ENCODE peak calls at places on chromosomes 6 and 20, in nine cellular contexts. V, Q, W, H, E, J, K, U and O are unnamed samples.

GRCh38 chr20:38094373-38094775 is 60.8 kb downstream of the RPRD1B start:
- DNase-seq in V (peak), K (peak), E (no peak), H (peak), J (peak), W (peak), U (peak), Q (no peak), O (peak)

GRCh38 chr20:20513720-20514119 is 145.8 kb downstream of the INSM1 start:
- DNase-seq in Q (no peak), U (no peak), E (no peak), K (no peak), J (no peak), H (no peak), W (no peak), V (no peak), O (no peak)

GRCh38 chr6:159036673-159037072 is 8.1 kb downstream of the TAGAP start:
- DNase-seq in U (no peak), H (no peak), V (no peak), K (no peak), Q (no peak), W (no peak), J (no peak), E (no peak), O (no peak)

GRCh38 chr6:79070206-79070825 is 7.7 kb downstream of the PHIP start:
- DNase-seq in V (no peak), U (no peak), H (no peak), J (peak), E (no peak), Q (no peak), W (no peak), K (no peak), O (peak)

GRCh38 chr20:41786158-41786557 is 168.0 kb upstream of the CHD6 start:
- DNase-seq in K (no peak), E (no peak), J (peak), W (no peak), Q (no peak), H (no peak), U (no peak), V (peak), O (no peak)

GRCh38 chr6:110285306-110286060 is 72.7 kb downstream of the METTL24 start:
- DNase-seq in Q (no peak), H (no peak), W (no peak), K (no peak), V (no peak), E (no peak), U (no peak), J (no peak), O (peak)

GRCh38 chr6:157530724-157531168 is 149.8 kb downstream of the ZDHHC14 start:
- DNase-seq in U (no peak), V (no peak), K (no peak), W (no peak), J (no peak), Q (no peak), E (no peak), H (no peak), O (no peak)

GRCh38 chr6:170132011-170132521 is 158.8 kb downstream of the DLL1 start:
- DNase-seq in U (no peak), J (no peak), E (no peak), V (no peak), W (peak), Q (no peak), H (no peak), K (peak), O (no peak)

GRCh38 chr20:2816583-2817340 is 598 bp downstream of the TMEM239 start:
- DNase-seq in W (peak), U (no peak), Q (peak), K (no peak), V (no peak), J (no peak), H (no peak), E (no peak), O (no peak)

GRCh38 chr6:125191916-125192609 is 38.5 kb downstream of the TPD52L1 start:
- DNase-seq in W (peak), E (peak), K (peak), U (peak), V (peak), H (peak), Q (peak), J (peak), O (peak)

GRCh38 chr6:40611912-40612311 is 24.7 kb upstream of the LRFN2 start:
- DNase-seq in U (no peak), W (no peak), K (no peak), V (no peak), J (no peak), H (no peak), E (no peak), Q (no peak), O (no peak)

GRCh38 chr6:106373502-106374239 is 13.2 kb downstream of the CRYBG1 start:
- DNase-seq in V (no peak), H (no peak), U (no peak), K (no peak), J (no peak), Q (no peak), E (no peak), W (no peak), O (no peak)

GRCh38 chr6:15246217-15247211 is 645 bp downstream of the JARID2 start:
- DNase-seq in W (no peak), E (no peak), J (peak), K (no peak), H (peak), V (no peak), U (no peak), Q (peak), O (no peak)

GRCh38 chr20:34907616-34908469 is 31.4 kb downstream of the ACSS2 start:
- DNase-seq in J (peak), W (peak), E (peak), U (peak), H (peak), K (no peak), Q (peak), V (peak), O (peak)

GRCh38 chr20:43191946-43192847 is 2.5 kb upstream of the PTPRT start:
- DNase-seq in H (no peak), J (no peak), W (no peak), V (no peak), E (peak), U (peak), K (no peak), Q (peak), O (no peak)

GRCh38 chr6:39335780-39336541 is 13.5 kb upstream of the KCNK16 start:
- DNase-seq in U (no peak), E (no peak), H (no peak), Q (no peak), K (no peak), J (peak), V (peak), W (no peak), O (no peak)

GRCh38 chr6:90374201-90374600 is 77.6 kb upstream of the BACH2 start:
- DNase-seq in W (no peak), V (peak), Q (no peak), U (no peak), K (no peak), J (no peak), E (no peak), H (no peak), O (no peak)

GRCh38 chr20:36830791-36831691 is 44.9 kb upstream of the TLDC2 start:
- DNase-seq in E (peak), V (peak), K (peak), H (peak), J (no peak), W (peak), U (peak), Q (no peak), O (peak)

GRCh38 chr6:140485740-140486467 is 1111.5 kb upstream of the CITED2 start:
- DNase-seq in Q (no peak), V (peak), K (peak), U (no peak), H (peak), E (no peak), J (peak), W (peak), O (peak)

GRCh38 chr6:37074053-37074827 is 68.8 kb downstream of the FGD2 start:
- DNase-seq in J (no peak), W (no peak), U (no peak), Q (no peak), K (peak), H (peak), V (no peak), E (no peak), O (peak)

GRCh38 chr6:34145161-34146020 is 496 bp downstream of the GRM4 start:
- DNase-seq in U (no peak), V (peak), W (no peak), Q (peak), K (peak), H (peak), E (no peak), J (peak), O (peak)

GRCh38 chr20:23037017-23037481 is 1.9 kb downstream of the SSTR4 start:
- DNase-seq in J (no peak), H (no peak), K (no peak), E (no peak), W (no peak), U (no peak), V (no peak), Q (no peak), O (no peak)

GRCh38 chr6:52454556-52454955 is 34.4 kb downstream of the EFHC1 start:
- DNase-seq in W (no peak), V (peak), K (no peak), J (peak), E (no peak), U (no peak), Q (no peak), H (peak), O (peak)

GRCh38 chr20:25090492-25091429 is 8.8 kb upstream of the VSX1 start:
- DNase-seq in J (no peak), V (no peak), W (no peak), E (no peak), Q (no peak), U (no peak), H (no peak), K (no peak), O (no peak)

GRCh38 chr20:36856691-36857635 is 19.0 kb upstream of the TLDC2 start:
- DNase-seq in W (no peak), U (peak), Q (no peak), V (peak), H (peak), K (no peak), E (no peak), J (no peak), O (peak)

GRCh38 chr6:27553123-27553904 is 80.4 kb upstream of the ZNF184 start:
- DNase-seq in K (no peak), V (peak), W (no peak), H (peak), E (no peak), U (no peak), Q (peak), J (peak), O (peak)

GRCh38 chr6:21767891-21768659 is 174.5 kb downstream of the SOX4 start:
- DNase-seq in J (peak), V (peak), H (peak), W (no peak), Q (no peak), U (no peak), E (no peak), K (no peak), O (peak)

GRCh38 chr6:9365378-9365777 is 930.0 kb upstream of the SLC35B3 start:
- DNase-seq in E (no peak), Q (no peak), V (no peak), H (no peak), K (no peak), J (no peak), W (no peak), U (no peak), O (no peak)

GRCh38 chr6:2990179-2990931 is 9.3 kb upstream of the NQO2 start:
- DNase-seq in W (peak), V (peak), H (peak), K (peak), E (peak), J (peak), U (peak), Q (peak), O (peak)

GRCh38 chr20:51961964-51962761 is 159.8 kb upstream of the SALL4 start:
- DNase-seq in V (no peak), H (no peak), Q (peak), E (no peak), U (no peak), K (no peak), J (no peak), W (no peak), O (no peak)

GRCh38 chr20:62745959-62746288 is 37.3 kb downstream of the NTSR1 start:
- DNase-seq in J (no peak), K (peak), W (no peak), V (no peak), Q (no peak), E (no peak), U (no peak), H (no peak), O (no peak)

GRCh38 chr6:112269165-112269564 is 14.8 kb upstream of the LAMA4 start:
- DNase-seq in E (no peak), V (peak), W (no peak), J (no peak), U (peak), K (no peak), Q (no peak), H (peak), O (peak)
- TF ChIP-seq CTCF in E (no peak), V (peak), W (peak), J (peak), U (no peak), K (no peak), Q (peak), H (peak), O (peak)

GRCh38 chr6:35402856-35403191 is 49.3 kb upstream of the FANCE start:
- DNase-seq in U (no peak), E (no peak), K (no peak), Q (no peak), J (no peak), H (no peak), W (no peak), V (no peak), O (no peak)
- H3K4me3 ChIP-seq in U (no peak), E (no peak), K (no peak), Q (no peak), J (no peak), H (no peak), W (no peak), V (no peak), O (no peak)

DNA sequence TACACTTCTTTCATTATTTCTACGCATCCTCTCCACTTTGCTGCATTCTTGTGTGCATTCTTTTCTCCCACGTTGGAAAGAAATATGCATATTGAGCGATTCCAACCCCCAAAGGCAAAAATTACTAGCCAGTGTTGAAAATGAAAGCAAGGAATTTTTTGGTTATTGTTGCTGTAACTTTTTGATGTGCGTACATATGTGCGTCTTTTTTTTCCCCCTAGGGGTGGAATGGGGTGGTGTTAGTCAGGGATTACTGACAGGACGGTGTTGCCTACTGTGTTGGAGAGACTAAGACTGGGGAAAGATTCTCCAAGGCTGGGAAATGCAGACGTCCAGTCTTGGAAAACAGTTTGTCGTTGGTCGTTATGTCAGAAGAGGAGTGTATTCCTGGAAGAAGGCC is 44.2 kb upstream of the ESR1 start:
- DNase-seq in W (no peak), H (peak), K (no peak), J (peak), U (no peak), E (no peak), V (peak), Q (peak), O (peak)
- TF ChIP-seq CTCF in W (peak), H (peak), K (no peak), J (peak), U (no peak), E (no peak), V (no peak), Q (peak), O (peak)

DNA sequence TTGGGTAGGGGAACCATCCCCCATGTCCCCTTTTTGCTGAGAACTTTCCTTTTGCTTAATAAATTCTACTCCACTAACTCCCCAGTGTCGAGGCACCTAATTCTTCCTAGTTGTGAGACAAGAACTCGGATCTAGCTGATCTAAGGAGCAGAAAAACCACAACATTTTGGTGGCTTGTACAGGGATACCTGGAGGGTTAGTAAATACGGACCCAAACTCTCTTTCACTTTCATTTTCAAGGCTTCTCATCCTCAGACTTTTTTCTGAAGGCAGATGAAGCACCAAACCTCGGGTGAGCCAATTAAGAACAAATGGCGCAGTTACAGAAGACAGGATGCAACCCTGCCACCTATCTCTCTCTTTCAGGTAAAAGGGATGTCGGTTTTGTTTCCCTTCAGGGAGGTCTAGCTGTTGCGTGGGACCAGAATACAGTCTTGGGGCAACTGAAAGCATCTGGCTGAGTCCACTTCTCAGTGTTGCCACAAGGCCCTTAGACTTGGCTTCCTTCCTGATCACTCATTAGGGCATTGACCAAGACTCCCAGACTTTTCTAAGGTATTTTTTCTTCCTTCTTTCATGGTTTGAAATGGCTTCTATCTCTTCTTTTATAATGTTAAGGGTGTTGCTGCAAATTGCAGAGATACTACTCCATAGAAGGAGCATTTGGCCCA is 11.1 kb upstream of the HTR1B start:
- DNase-seq in E (no peak), J (no peak), Q (no peak), W (no peak), V (no peak), H (no peak), U (no peak), K (no peak), O (no peak)
- H3K4me3 ChIP-seq in E (no peak), J (no peak), Q (no peak), W (no peak), V (peak), H (no peak), U (no peak), K (no peak), O (no peak)

GRCh38 chr6:10963113-10963512 is 76.3 kb downstream of the SYCP2L start:
- DNase-seq in Q (no peak), E (no peak), V (peak), K (no peak), W (no peak), H (peak), U (no peak), J (no peak), O (no peak)

GRCh38 chr6:10962673-10963072 is 75.8 kb downstream of the SYCP2L start:
- DNase-seq in H (peak), E (no peak), V (peak), J (peak), Q (no peak), W (no peak), U (no peak), K (no peak), O (peak)

GRCh38 chr6:10957414-10957886 is 70.6 kb downstream of the SYCP2L start:
- DNase-seq in K (no peak), Q (no peak), J (no peak), W (no peak), V (no peak), U (no peak), H (no peak), E (no peak), O (no peak)

GRCh38 chr6:10961837-10962236 is 75.0 kb downstream of the SYCP2L start:
- DNase-seq in K (no peak), Q (no peak), W (no peak), V (no peak), J (no peak), E (no peak), H (no peak), U (no peak), O (no peak)

GRCh38 chr6:10960171-10960570 is 73.3 kb downstream of the SYCP2L start:
- DNase-seq in K (no peak), Q (no peak), J (no peak), W (no peak), U (no peak), E (no peak), V (no peak), H (no peak), O (no peak)
- TF ChIP-seq CTCF in K (no peak), Q (no peak), J (no peak), W (no peak), U (no peak), E (no peak), V (no peak), H (no peak), O (no peak)

GRCh38 chr20:56573989-56574388 is 40.9 kb downstream of the FAM209B start:
- DNase-seq in E (no peak), W (no peak), Q (no peak), H (no peak), J (no peak), V (no peak), U (no peak), K (no peak), O (no peak)

GRCh38 chr20:56575157-56575556 is 42.1 kb downstream of the FAM209B start:
- DNase-seq in H (no peak), V (no peak), J (no peak), Q (no peak), W (peak), U (no peak), K (no peak), E (no peak), O (no peak)

GRCh38 chr20:56574531-56575142 is 41.6 kb downstream of the FAM209B start:
- DNase-seq in U (no peak), J (no peak), K (no peak), Q (no peak), V (peak), H (no peak), W (peak), E (no peak), O (peak)

GRCh38 chr20:56579261-56579660 is 46.2 kb downstream of the FAM209B start:
- DNase-seq in K (no peak), E (no peak), U (no peak), H (no peak), J (no peak), Q (no peak), V (no peak), W (no peak), O (no peak)

GRCh38 chr20:56575961-56576360 is 42.9 kb downstream of the FAM209B start:
- DNase-seq in Q (no peak), H (no peak), J (no peak), E (no peak), U (no peak), V (no peak), K (no peak), W (no peak), O (no peak)
- H3K4me3 ChIP-seq in Q (no peak), H (no peak), J (no peak), E (no peak), U (no peak), V (no peak), K (no peak), W (no peak), O (no peak)